ENCODE peak calls at places on chromosomes 12 and 14, in four cellular contexts. B is A549, J is GM12878, X is transverse colon. K is an unnamed sample.

GRCh38 chr14:100721568-100721967 is 5.1 kb upstream of the DLK1 start:
- DNase-seq in J (no peak), B (no peak), X (no peak), K (no peak)

GRCh38 chr12:24297516-24297915 is 348.0 kb upstream of the SOX5 start:
- DNase-seq in X (no peak), B (no peak), J (no peak), K (no peak)

GRCh38 chr12:50824914-50825313 is 17.8 kb upstream of the TMPRSS12 start:
- DNase-seq in X (no peak), B (no peak), J (no peak), K (no peak)

GRCh38 chr12:45994736-45995135 is 4.4 kb upstream of the SCAF11 start:
- DNase-seq in J (no peak), B (no peak), X (no peak), K (no peak)

GRCh38 chr12:2963760-2964292 is 4.6 kb downstream of the TEAD4 start:
- DNase-seq in X (no peak), B (no peak), J (no peak), K (no peak)

GRCh38 chr14:103543721-103544626 is 15.0 kb downstream of the TRMT61A start:
- DNase-seq in X (peak; percentile 51), J (no peak), B (no peak), K (peak; percentile 86)

GRCh38 chr12:31201382-31201781 is 124.6 kb downstream of the SINHCAF start:
- DNase-seq in J (no peak), X (no peak), B (no peak), K (no peak)

GRCh38 chr14:63045234-63045611 is at the start of gene KCNH5:
- DNase-seq in B (peak; percentile 14), X (no peak), J (no peak), K (no peak)

GRCh38 chr12:14514946-14515345 is 52.7 kb downstream of the PLBD1 start:
- DNase-seq in B (no peak), X (no peak), J (no peak), K (no peak)

GRCh38 chr14:105151838-105152793 is 16.5 kb downstream of the JAG2 start:
- DNase-seq in X (no peak), B (no peak), J (no peak), K (no peak)

GRCh38 chr12:65902504-65902903 is 78.2 kb downstream of the HMGA2 start:
- DNase-seq in B (no peak), J (no peak), X (no peak), K (no peak)

GRCh38 chr14:44833376-44833775 is 128.4 kb downstream of the KLHL28 start:
- DNase-seq in X (no peak), J (no peak), B (peak; percentile 41), K (no peak)

GRCh38 chr12:89960607-89961394 is 252.2 kb upstream of the ATP2B1 start:
- DNase-seq in B (no peak), J (no peak), X (peak; percentile 84), K (no peak)

GRCh38 chr14:106378191-106378590 is 851.8 kb downstream of the TMEM121 start:
- DNase-seq in J (no peak), B (no peak), X (no peak), K (no peak)

GRCh38 chr14:105139831-105140239 is 28.7 kb downstream of the JAG2 start:
- DNase-seq in J (no peak), B (no peak), X (no peak), K (peak; percentile 55)

GRCh38 chr12:113277511-113277910 is 56.2 kb downstream of the TPCN1 start:
- DNase-seq in X (no peak), J (no peak), B (no peak), K (peak; percentile 54)

GRCh38 chr12:117050060-117050459 is 49.2 kb downstream of the TESC start:
- DNase-seq in J (no peak), X (no peak), B (no peak), K (no peak)

GRCh38 chr14:79328863-79329262 is 882.4 kb downstream of the DIO2 start:
- DNase-seq in J (no peak), X (no peak), B (no peak), K (no peak)

GRCh38 chr14:64801800-64802199 is 77.9 kb downstream of the SPTB start:
- DNase-seq in B (peak; percentile 43), J (no peak), X (no peak), K (no peak)

GRCh38 chr12:59548930-59549329 is 46.9 kb upstream of the SLC16A7 start:
- DNase-seq in B (no peak), J (no peak), X (no peak), K (no peak)

GRCh38 chr12:13165578-13166120 is 30.9 kb upstream of the EMP1 start:
- DNase-seq in B (peak; percentile 46), J (no peak), X (peak; percentile 78), K (peak; percentile 81)

GRCh38 chr12:69095765-69096477 is 143.4 kb upstream of the CPSF6 start:
- DNase-seq in X (no peak), B (no peak), J (no peak), K (no peak)

DNA sequence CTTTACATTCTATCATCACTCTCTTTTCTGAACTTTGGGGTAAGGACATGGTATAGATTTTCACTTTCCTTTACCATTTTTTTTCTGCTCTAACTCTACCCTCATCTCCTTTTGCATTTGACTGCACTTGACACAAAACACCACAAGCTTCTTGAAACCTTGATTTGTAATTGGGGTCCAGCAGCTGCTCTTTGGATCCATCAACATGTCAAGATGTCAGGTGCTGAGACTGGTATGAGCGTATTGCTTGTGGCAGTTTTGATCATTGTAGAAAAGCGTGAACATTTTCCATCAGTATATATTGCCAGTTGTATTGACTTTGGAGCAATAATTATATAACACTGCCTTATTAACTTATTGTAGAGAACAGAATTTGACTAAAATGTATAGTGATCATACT is 838.6 kb downstream of the TRHDE start:
- DNase-seq in B (no peak), J (no peak), X (no peak), K (no peak)
- TF ChIP-seq EP300 in B (no peak), J (no peak), X (no peak), K (no peak)

GRCh38 chr12:108563135-108563803 is 873 bp downstream of the ISCU start:
- DNase-seq in B (peak; percentile 89), J (peak; percentile 83), X (peak; percentile 92), K (peak; percentile 93)
- H3K4me1 ChIP-seq in B (peaks cover 36% of the 10 kb centered on the region), J (peaks cover 46% of the 10 kb centered on the region), X (peaks cover 36% of the 10 kb centered on the region), K (peaks cover 73% of the 10 kb centered on the region)

GRCh38 chr14:91533623-91534022 is 23.5 kb upstream of the PPP4R3A start:
- DNase-seq in X (no peak), J (no peak), B (no peak), K (no peak)

DNA sequence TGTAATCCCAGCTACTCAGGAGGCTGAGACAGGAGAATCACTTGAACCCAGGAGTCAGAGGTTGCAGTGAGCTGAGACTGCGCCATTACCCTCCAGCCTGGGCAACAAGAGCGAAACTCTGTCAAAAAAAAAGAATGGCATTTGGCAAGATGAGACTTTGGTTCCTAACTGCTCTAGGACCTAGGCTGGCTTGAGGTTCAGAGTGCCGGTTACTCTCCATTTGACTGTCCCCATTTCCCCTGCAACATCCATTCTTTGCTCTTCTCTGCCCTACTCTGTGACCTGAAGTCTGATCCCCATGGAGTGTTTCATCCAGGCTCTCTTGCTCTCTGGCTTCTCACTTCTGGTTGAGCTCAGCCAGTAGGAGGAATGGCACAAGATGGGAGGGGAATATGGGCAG is 26.2 kb upstream of the PPP4R3A start:
- DNase-seq in B (no peak), J (no peak), X (no peak), K (no peak)
- TF ChIP-seq POLR2A in B (no peak), J (no peak), X (no peak), K (no peak)

GRCh38 chr14:88354358-88354757 is 31.1 kb upstream of the SPATA7 start:
- DNase-seq in J (no peak), B (no peak), X (no peak), K (no peak)

DNA sequence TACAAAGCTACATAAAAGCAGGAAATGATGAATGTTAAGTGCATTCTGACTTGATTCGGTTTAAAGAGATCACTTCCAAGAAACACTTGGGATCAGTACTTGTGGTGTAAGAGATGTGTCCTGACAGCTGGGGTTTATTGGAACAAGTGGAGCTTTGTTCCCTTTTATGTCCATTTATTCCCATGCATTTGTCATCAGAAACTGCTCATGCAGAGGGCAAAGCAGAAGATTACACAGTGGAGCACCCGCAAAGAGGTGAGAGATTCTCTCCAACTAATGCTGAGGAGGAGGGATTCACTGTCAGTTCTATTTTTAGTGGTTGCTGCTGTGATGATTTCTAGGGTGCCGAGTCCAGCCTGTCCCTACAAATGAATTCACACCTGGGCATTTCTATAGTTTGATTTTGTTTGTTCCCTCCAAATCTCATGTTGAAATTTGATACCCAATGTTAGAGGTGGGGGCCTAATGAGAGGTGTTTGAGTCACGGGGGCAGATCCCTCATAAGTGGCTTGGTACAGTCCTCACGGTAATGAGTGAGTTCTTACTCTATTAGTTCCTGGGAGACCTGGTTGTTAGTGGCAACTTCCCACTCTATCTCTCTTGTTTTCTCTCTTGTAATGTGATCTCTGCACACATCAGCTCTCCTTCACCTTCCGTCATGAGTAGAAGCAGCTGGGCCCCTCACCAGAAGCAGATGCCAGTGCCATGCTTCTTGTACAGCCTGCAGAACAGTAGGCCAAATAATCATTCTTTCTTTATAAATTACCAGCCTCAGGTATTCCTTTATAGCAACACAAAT is 29.4 kb upstream of the KCNK10 start:
- DNase-seq in J (no peak), B (no peak), X (no peak), K (no peak)
- TF ChIP-seq EP300 in J (no peak), B (no peak), X (no peak), K (no peak)

GRCh38 chr14:68470361-68470760 is 322.5 kb downstream of the ZFP36L1 start:
- DNase-seq in J (no peak), B (no peak), X (no peak), K (no peak)
- H3K4me1 ChIP-seq in J (peaks cover 24% of the 10 kb centered on the region), B (peaks cover 68% of the 10 kb centered on the region), X (no peaks in the 10 kb centered on the region), K (peaks cover 24% of the 10 kb centered on the region)

GRCh38 chr12:94788298-94788697 is 137.9 kb upstream of the TMCC3 start:
- DNase-seq in X (no peak), J (no peak), B (no peak), K (no peak)
- TF ChIP-seq POLR2A in X (no peak), J (no peak), B (no peak), K (no peak)

K was measured in sigmoid colon.